ENCODE peak calls at places on chromosomes 3 and 15, in nine cellular contexts. M, R, P, C, B, U, G, X and W are unnamed samples.
A peak's percentile ranks its signal among the peaks of the same experiment; 100 is the strongest.

GRCh38 chr15:36271048-36271447 is 308.4 kb upstream of the CDIN1 start:
- DNase-seq in R (no peak), B (peak; percentile 29), P (no peak), M (no peak), X (peak; percentile 14), G (no peak), U (no peak), C (peak; percentile 99), W (no peak)

GRCh38 chr3:70231224-70231623 is 81.2 kb downstream of the MDFIC2 start:
- DNase-seq in P (no peak), R (no peak), U (no peak), M (no peak), C (no peak), X (no peak), G (no peak), B (no peak), W (no peak)

GRCh38 chr3:186949281-186949982 is 19.1 kb downstream of the ST6GAL1 start:
- DNase-seq in U (no peak), G (peak; percentile 16), B (no peak), R (no peak), C (no peak), M (no peak), P (no peak), X (no peak), W (no peak)

GRCh38 chr3:33032937-33033336 is 64.0 kb downstream of the GLB1 start:
- DNase-seq in C (no peak), G (peak; percentile 68), R (no peak), P (no peak), U (peak; percentile 49), M (no peak), X (no peak), B (no peak), W (no peak)

GRCh38 chr15:74840851-74841760 is 1.9 kb downstream of the ULK3 start:
- DNase-seq in R (no peak), M (no peak), B (no peak), P (no peak), C (no peak), U (no peak), G (no peak), X (no peak), W (no peak)

GRCh38 chr3:43773273-43774104 is 82.8 kb downstream of the ABHD5 start:
- DNase-seq in X (no peak), U (no peak), G (no peak), P (no peak), B (no peak), M (no peak), C (no peak), R (peak; percentile 54), W (no peak)

GRCh38 chr15:51336011-51336410 is 2.4 kb downstream of the CYP19A1 start:
- DNase-seq in B (no peak), U (no peak), P (no peak), G (peak; percentile 7), X (no peak), C (no peak), M (no peak), R (no peak), W (no peak)

GRCh38 chr15:71591057-71591456 is 219.3 kb upstream of the NR2E3 start:
- DNase-seq in R (no peak), C (no peak), U (no peak), X (peak; percentile 43), G (no peak), B (no peak), M (no peak), P (no peak), W (no peak)

GRCh38 chr15:100109486-100110035 is 232.2 kb downstream of the ADAMTS17 start:
- DNase-seq in M (no peak), R (no peak), B (no peak), P (no peak), U (no peak), C (no peak), G (no peak), X (no peak), W (peak; percentile 17)

GRCh38 chr3:173214576-173214975 is 73.5 kb upstream of the SPATA16 start:
- DNase-seq in R (no peak), G (peak; percentile 11), B (no peak), U (no peak), P (no peak), C (peak; percentile 93), X (no peak), M (no peak), W (no peak)

GRCh38 chr3:187902041-187902471 is 156.8 kb upstream of the BCL6 start:
- DNase-seq in G (no peak), R (no peak), P (no peak), X (no peak), M (no peak), C (no peak), B (no peak), U (no peak), W (no peak)

GRCh38 chr3:112631257-112631656 is 9.7 kb downstream of the CCDC80 start:
- DNase-seq in M (no peak), X (no peak), G (no peak), U (no peak), R (no peak), C (no peak), P (no peak), B (no peak), W (no peak)